ENCODE peak calls at places on chromosomes 11 and 22, in nine cellular contexts. M is cardiac muscle cell, I is lower lobe of right lung, F is fibroblast of lung, Z is kidney, E is colonic mucosa, W is pancreas, N is heart left ventricle, G is hepatocyte. A is an unnamed sample.

GRCh38 chr11:115193931-115194797 is 310.1 kb downstream of the CADM1 start:
- DNase-seq in N (no peak), Z (no peak), G (no peak), M (no peak), F (peak; percentile 34), E (no peak), I (no peak), W (no peak), A (no peak)

GRCh38 chr11:107844041-107844440 is 14.5 kb downstream of the SLC35F2 start:
- DNase-seq in E (no peak), I (no peak), M (peak; percentile 14), Z (no peak), N (no peak), G (no peak), W (no peak), F (peak; percentile 82), A (no peak)

GRCh38 chr11:3984896-3985295 is 109.7 kb upstream of the RRM1 start:
- DNase-seq in W (no peak), M (peak; percentile 52), E (no peak), F (peak; percentile 8), I (no peak), Z (no peak), G (peak; percentile 10), N (no peak), A (no peak)

GRCh38 chr22:44463151-44463550 is 34.9 kb downstream of the RTL6 start:
- DNase-seq in F (no peak), W (no peak), G (no peak), M (no peak), N (no peak), Z (peak; percentile 47), I (no peak), E (peak; percentile 7), A (peak; percentile 84)

GRCh38 chr22:46303347-46303965 is 6.8 kb downstream of the GTSE1 start:
- DNase-seq in F (peak; percentile 49), G (no peak), M (no peak), E (no peak), N (peak; percentile 26), I (peak; percentile 12), Z (no peak), W (no peak), A (no peak)

GRCh38 chr22:37366601-37367000 is 60.7 kb downstream of the ELFN2 start:
- DNase-seq in F (no peak), W (no peak), E (no peak), I (no peak), M (no peak), G (no peak), N (no peak), Z (no peak), A (no peak)

GRCh38 chr11:68942751-68943271 is 38.0 kb downstream of the MRGPRD start:
- DNase-seq in F (peak; percentile 73), E (no peak), M (peak; percentile 41), Z (peak; percentile 59), G (peak; percentile 43), I (no peak), W (no peak), N (peak; percentile 27), A (no peak)

GRCh38 chr11:47259178-47259977 is 1.6 kb downstream of the NR1H3 start:
- DNase-seq in G (peak; percentile 72), M (peak; percentile 61), N (no peak), I (peak; percentile 48), Z (no peak), F (no peak), E (peak; percentile 69), W (no peak), A (no peak)

GRCh38 chr11:57638005-57638760 is 11.5 kb downstream of the YPEL4 start:
- DNase-seq in W (peak; percentile 51), N (peak; percentile 78), G (peak; percentile 90), E (no peak), M (peak; percentile 89), F (peak; percentile 85), Z (peak; percentile 91), I (peak; percentile 72), A (no peak)

GRCh38 chr11:57638811-57639320 is 10.8 kb downstream of the YPEL4 start:
- DNase-seq in W (no peak), E (no peak), F (no peak), N (no peak), M (no peak), I (no peak), Z (no peak), G (no peak), A (no peak)

GRCh38 chr11:57640068-57640800 is 9.5 kb downstream of the YPEL4 start:
- DNase-seq in W (no peak), N (no peak), G (no peak), I (no peak), E (no peak), M (no peak), Z (no peak), F (no peak), A (no peak)

GRCh38 chr11:57641011-57641410 is 8.7 kb downstream of the YPEL4 start:
- DNase-seq in M (peak; percentile 51), W (no peak), I (no peak), F (no peak), G (peak; percentile 65), E (no peak), Z (no peak), N (no peak), A (no peak)

DNA sequence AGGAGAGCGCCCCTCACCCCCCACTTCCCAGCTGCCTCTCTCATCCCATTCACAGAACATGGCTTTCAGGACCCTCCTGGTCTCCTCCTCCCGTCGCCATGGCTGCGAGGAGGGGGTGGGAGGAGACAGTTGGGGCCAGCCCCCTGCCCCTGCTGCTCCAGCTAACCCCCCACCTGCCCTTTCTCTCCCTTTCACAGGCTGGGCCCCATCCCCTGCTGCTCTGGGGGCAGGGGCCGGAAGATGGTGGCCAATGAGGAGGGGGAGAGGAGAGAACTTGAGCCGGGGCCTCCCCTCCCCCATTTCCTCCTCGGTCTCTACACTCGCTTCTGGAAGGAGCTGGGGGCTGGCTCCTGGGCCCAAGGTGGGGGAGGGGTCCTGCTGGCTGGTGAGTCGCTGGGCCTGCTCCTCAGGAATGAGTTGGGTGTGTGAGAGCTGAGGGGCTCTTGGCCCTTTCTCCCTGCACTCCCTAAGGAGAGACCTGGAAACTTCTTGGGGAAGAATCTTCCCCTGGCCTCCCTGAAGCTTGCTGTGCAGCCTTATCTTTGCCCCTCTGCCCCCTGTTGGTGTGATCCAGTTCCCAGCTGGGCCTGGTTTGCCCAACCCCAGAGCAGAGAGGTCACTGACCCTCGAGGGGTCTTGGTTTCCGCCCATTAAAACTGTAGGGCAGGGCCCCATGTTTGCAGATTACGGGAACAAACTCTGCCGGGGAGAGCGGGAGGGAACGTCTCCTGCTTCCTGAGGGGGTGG is 10.2 kb downstream of the YPEL4 start:
- DNase-seq in W (no peak), F (peak; percentile 68), Z (no peak), G (peak; percentile 86), E (no peak), M (peak; percentile 85), N (no peak), I (no peak), A (no peak)
- H3K4me1 ChIP-seq in W (no peaks in the 10 kb centered on the region), F (peaks cover 13% of the 10 kb centered on the region), Z (no peaks in the 10 kb centered on the region), G (peaks cover 21% of the 10 kb centered on the region), E (no peaks in the 10 kb centered on the region), M (peaks cover 33% of the 10 kb centered on the region), N (peaks cover 10% of the 10 kb centered on the region), I (peaks cover 34% of the 10 kb centered on the region), A (peaks cover 43% of the 10 kb centered on the region)

DNA sequence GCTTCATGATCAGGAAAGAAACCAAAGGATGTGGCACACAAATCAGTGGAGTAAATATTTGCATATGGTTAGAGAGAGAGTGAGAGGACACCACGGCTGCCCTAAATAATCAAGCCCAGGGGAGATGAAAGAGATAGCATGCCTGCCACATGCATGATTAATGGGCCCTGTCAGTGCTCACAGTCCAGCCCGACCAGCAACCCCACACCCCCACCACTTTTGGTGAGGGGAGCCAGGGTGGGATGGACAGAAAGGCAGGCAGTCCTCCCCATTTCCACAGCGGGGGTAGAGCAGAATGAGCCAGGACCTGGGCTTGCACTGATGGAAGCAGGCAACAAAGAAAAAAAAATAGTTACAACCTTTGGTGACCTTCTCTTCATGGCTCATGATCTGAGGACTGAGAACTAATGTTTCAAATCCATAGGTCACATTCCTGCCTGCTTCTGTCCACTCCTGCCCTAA is 545.0 kb downstream of the ETS1 start:
- DNase-seq in M (no peak), I (no peak), E (no peak), W (no peak), Z (no peak), N (no peak), G (no peak), F (peak; percentile 24), A (no peak)
- TF ChIP-seq CTCF in M (no peak), I (no peak), E (no peak), W (no peak), Z (no peak), N (no peak), G (no peak), F (no peak), A (no peak)

DNA sequence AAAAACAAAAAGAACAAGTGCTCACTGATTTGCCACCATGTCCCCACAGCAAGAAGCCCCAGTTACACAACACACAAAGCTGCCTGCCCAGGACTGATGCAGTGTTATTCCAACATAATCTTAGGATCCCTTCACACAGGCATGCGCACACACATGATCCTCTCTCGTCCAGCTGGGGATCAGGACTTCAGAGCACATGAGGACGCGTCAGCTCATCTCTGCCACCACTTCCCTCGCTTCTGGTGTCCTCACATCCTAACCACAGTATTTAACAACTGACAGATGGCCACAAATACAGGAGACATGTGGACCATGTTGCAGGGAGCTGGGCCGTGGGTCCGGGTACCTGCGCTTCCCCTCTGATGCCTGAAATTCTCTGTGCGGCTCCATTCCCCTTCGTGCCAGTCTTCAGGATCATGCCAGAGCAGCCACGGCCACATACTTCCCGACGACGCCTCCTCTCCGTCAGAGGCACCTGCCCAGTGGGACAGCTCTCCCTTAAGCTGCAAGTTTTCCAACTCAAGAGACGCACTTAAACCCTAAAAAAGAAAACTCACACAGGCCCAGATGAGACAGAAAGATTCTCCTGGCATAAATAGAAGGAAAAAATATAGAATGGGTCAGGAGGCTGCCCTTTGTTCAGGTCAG is 68.3 kb downstream of the PACSIN2 start:
- DNase-seq in I (no peak), E (no peak), F (no peak), G (no peak), W (no peak), Z (no peak), M (no peak), N (no peak), A (no peak)
- H3K4me1 ChIP-seq in I (peaks cover 54% of the 10 kb centered on the region), E (peaks cover 27% of the 10 kb centered on the region), F (peaks cover 9% of the 10 kb centered on the region), G (peaks cover 57% of the 10 kb centered on the region), W (peaks cover 47% of the 10 kb centered on the region), Z (peaks cover 22% of the 10 kb centered on the region), M (peaks cover 22% of the 10 kb centered on the region), N (peaks cover 35% of the 10 kb centered on the region), A (peaks cover 97% of the 10 kb centered on the region)

GRCh38 chr11:14376920-14377319 is 17.9 kb upstream of the RRAS2 start:
- DNase-seq in F (peak; percentile 18), G (peak; percentile 21), M (no peak), I (no peak), Z (no peak), N (no peak), E (no peak), W (no peak), A (no peak)

GRCh38 chr11:14373941-14374646 is 15.1 kb upstream of the RRAS2 start:
- DNase-seq in E (no peak), W (no peak), M (peak; percentile 74), N (no peak), Z (no peak), F (peak; percentile 80), G (no peak), I (no peak), A (no peak)

GRCh38 chr11:14378171-14378570 is 19.2 kb upstream of the RRAS2 start:
- DNase-seq in Z (no peak), E (no peak), W (no peak), F (no peak), M (no peak), G (no peak), N (no peak), I (no peak), A (no peak)

GRCh38 chr11:14372011-14372410 is 13.0 kb upstream of the RRAS2 start:
- DNase-seq in G (no peak), F (no peak), W (no peak), E (no peak), M (no peak), I (no peak), N (no peak), Z (no peak), A (no peak)

DNA sequence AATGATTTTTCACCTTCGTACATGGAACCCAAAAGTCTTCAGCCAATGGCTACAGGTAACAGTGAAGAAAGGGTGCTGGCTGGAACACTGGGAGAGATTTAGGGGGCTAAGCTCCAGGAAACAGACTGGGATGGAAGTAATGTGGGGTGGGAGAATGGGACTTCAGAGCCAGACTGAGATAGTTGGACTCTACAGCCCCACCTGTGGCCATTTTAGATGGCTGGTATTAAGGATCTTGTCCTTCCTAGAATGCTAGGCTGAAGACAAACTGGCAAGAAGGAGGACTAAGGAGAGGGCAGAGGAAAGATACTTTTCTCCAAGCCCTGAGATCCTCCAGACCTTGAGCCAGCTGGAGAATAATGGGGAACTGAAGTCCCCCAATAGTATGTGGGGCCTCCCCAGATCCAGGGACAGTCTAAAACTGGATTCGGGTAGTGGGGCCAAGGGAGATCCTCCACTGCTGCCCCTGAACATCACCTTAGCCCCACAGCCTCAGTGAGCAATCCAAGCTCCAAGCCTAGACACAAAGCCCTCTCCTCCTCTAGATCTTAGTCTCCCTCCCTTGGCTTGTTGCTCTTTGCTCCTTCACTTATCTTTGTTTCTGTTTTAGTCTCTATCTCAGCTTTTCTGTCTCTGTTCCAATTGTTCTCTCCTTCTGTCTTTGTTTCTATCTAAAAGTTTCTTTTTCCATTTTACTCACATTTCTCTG is 16.1 kb upstream of the RRAS2 start:
- DNase-seq in I (no peak), M (no peak), E (no peak), F (no peak), W (no peak), N (no peak), G (no peak), Z (no peak), A (no peak)
- TF ChIP-seq CTCF in I (no peak), M (peak; percentile 12), E (no peak), F (peak; percentile 8), W (no peak), N (no peak), G (no peak), Z (no peak), A (no peak)

A was measured in esophagus muscularis mucosa.